ENCODE peak calls at places on chromosomes 16 and 17, in five cellular contexts. R is dorsolateral prefrontal cortex, Z is chondrocyte, O is A549, V is B cell. M is an unnamed sample.

GRCh38 chr17:72691601-72692000 is 400.9 kb downstream of the SLC39A11 start:
- DNase-seq in R (no peak), Z (no peak), O (no peak), V (no peak), M (no peak)

GRCh38 chr17:81518113-81518784 is 5.7 kb upstream of the ACTG1 start:
- DNase-seq in R (no peak), Z (no peak), O (no peak), V (peak), M (no peak)

GRCh38 chr16:2946649-2947048 is 17.4 kb upstream of the KREMEN2 start:
- DNase-seq in R (no peak), Z (no peak), O (no peak), V (no peak), M (no peak)

GRCh38 chr16:58114827-58115825 is 14.1 kb downstream of the CFAP20 start:
- DNase-seq in R (no peak), Z (no peak), O (no peak), V (no peak), M (no peak)

GRCh38 chr17:4154201-4154600 is 11.2 kb downstream of the CYB5D2 start:
- DNase-seq in R (no peak), Z (no peak), O (no peak), V (no peak), M (no peak)

GRCh38 chr16:3304370-3304769 is 860 bp downstream of the TIGD7 start:
- DNase-seq in R (no peak), Z (no peak), O (no peak), V (no peak), M (no peak)

GRCh38 chr17:65515959-65516948 is 45.2 kb downstream of the AXIN2 start:
- DNase-seq in R (no peak), Z (no peak), O (no peak), V (no peak), M (peak)

GRCh38 chr17:37527249-37527851 is 37.7 kb downstream of the DUSP14 start:
- DNase-seq in R (no peak), Z (no peak), O (peak), V (peak), M (peak)

GRCh38 chr16:50265260-50265659 is 1.1 kb upstream of the ADCY7 start:
- DNase-seq in R (no peak), Z (peak), O (no peak), V (peak), M (no peak)

GRCh38 chr17:70366421-70366820 is 197.1 kb downstream of the KCNJ2 start:
- DNase-seq in R (no peak), Z (no peak), O (no peak), V (no peak), M (no peak)

GRCh38 chr17:40598021-40598927 is 33.0 kb upstream of the CCR7 start:
- DNase-seq in R (no peak), Z (no peak), O (no peak), V (no peak), M (no peak)

GRCh38 chr16:3879258-3879886 is 1.1 kb downstream of the CREBBP start:
- DNase-seq in R (no peak), Z (no peak), O (no peak), V (peak), M (peak)

GRCh38 chr16:50093607-50094570 is 28.1 kb downstream of the HEATR3 start:
- DNase-seq in R (peak), Z (no peak), O (no peak), V (no peak), M (no peak)

GRCh38 chr17:65604070-65604469 is 42.6 kb upstream of the AXIN2 start:
- DNase-seq in R (no peak), Z (no peak), O (no peak), V (no peak), M (no peak)

GRCh38 chr17:80101946-80102706 is 745 bp downstream of the GAA start:
- DNase-seq in R (no peak), Z (no peak), O (peak), V (no peak), M (peak)

GRCh38 chr17:48586355-48586924 is 3.6 kb downstream of the HOXB3 start:
- DNase-seq in R (no peak), Z (no peak), O (no peak), V (no peak), M (no peak)

GRCh38 chr16:12311887-12312286 is 335.4 kb downstream of the SNX29 start:
- DNase-seq in R (no peak), Z (no peak), O (no peak), V (no peak), M (no peak)

GRCh38 chr17:57552114-57552601 is 192.9 kb downstream of the CCDC182 start:
- DNase-seq in R (no peak), Z (no peak), O (no peak), V (peak), M (no peak)

GRCh38 chr16:68434654-68435210 is 13.6 kb downstream of the SMPD3 start:
- DNase-seq in R (no peak), Z (no peak), O (no peak), V (no peak), M (no peak)

GRCh38 chr16:68432701-68433100 is 15.6 kb downstream of the SMPD3 start:
- DNase-seq in R (no peak), Z (no peak), O (no peak), V (no peak), M (no peak)

GRCh38 chr16:68433316-68433715 is 15.0 kb downstream of the SMPD3 start:
- DNase-seq in R (no peak), Z (no peak), O (no peak), V (no peak), M (no peak)

DNA sequence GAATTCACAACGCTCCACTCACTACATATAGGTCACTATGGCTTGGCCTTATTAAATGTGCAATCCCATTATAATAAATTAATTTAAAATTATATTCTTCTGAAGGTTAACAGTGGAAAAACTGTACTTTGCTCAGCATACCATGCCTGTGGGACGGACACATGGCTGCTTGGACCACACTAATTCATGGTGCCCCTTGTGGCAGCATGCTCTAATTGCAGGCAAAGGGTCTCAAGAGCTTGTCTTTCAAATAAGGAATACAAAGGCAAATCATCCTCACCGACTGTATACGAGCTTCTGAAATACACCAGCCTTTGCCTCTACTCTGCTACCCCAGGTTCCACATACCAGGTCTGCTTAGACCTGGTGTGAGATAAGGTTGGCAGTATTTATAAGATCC is 11.7 kb downstream of the SMPD3 start:
- DNase-seq in R (no peak), Z (no peak), O (no peak), V (no peak), M (no peak)
- TF ChIP-seq CTCF in R (no peak), Z (peak), O (no peak), V (no peak), M (peak)

GRCh38 chr17:46982577-46982976 is 3.5 kb upstream of the RPRML start:
- DNase-seq in R (no peak), Z (no peak), O (no peak), V (no peak), M (no peak)
- TF ChIP-seq CTCF in R (no peak), Z (no peak), O (no peak), V (no peak), M (no peak)

GRCh38 chr16:77784441-77785356 is 3.7 kb upstream of the VAT1L start:
- DNase-seq in R (no peak), Z (no peak), O (no peak), V (no peak), M (no peak)
- TF ChIP-seq CTCF in R (no peak), Z (peak), O (no peak), V (peak), M (peak)

DNA sequence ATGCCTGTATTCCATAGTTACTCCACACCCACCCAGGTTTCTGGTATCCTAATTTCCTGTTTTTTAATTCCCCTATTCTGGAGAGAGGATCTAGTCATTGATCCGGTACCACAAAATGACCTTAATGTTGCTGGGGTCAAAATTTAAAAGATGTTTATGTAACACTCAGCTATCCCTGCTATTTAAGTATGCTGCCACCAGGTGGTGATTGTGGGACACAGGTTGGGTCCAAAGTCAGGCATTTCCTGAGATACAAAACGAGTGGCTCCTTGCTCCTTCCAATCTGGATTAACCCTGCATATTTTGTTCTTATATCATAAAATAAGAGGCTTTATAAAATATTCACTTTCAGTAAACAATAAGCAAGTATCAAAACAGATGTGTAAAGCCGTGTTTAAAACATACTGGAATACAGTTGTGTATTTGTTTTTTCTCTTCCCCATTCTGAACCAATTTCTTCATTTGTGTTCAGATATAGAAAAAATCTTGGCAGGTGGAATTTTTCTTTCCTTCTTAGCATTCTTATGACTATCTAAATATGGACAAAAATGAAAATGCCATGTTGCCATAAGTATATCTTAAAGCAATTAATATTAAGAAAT is 16.3 kb downstream of the HS3ST4 start:
- DNase-seq in R (no peak), Z (no peak), O (no peak), V (no peak), M (peak)
- TF ChIP-seq CTCF in R (peak), Z (peak), O (peak), V (no peak), M (peak)

GRCh38 chr17:21039839-21040575 is 2.8 kb downstream of the USP22 start:
- DNase-seq in R (no peak), Z (no peak), O (peak), V (peak), M (peak)
- TF ChIP-seq CTCF in R (peak), Z (peak), O (peak), V (peak), M (peak)

DNA sequence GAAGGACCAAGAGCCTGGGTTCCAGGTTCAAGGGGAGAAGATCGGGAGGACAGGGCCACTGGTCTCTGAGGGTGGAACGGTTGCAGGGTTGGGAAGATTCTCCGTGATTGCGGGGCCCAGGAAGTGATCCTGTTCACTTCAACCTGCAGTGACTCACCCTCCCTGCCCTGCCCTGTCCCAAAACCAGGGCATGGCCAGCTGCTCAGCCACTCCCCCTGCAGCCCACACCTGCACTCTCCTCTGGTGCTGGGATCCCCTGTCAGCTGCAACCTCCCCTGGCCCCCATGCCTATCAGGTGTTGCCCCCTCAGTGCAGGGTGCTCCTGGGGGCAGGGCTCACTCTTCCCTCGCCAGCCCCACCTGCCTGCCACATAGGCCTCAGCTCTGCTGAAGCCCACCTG is 1.1 kb downstream of the RUNDC3A start:
- DNase-seq in R (no peak), Z (no peak), O (no peak), V (no peak), M (no peak)
- TF ChIP-seq CTCF in R (no peak), Z (no peak), O (no peak), V (no peak), M (no peak)

GRCh38 chr17:43543771-43544575 is 2.2 kb downstream of the ETV4 start:
- DNase-seq in R (no peak), Z (no peak), O (no peak), V (no peak), M (no peak)
- TF ChIP-seq CTCF in R (no peak), Z (no peak), O (no peak), V (no peak), M (no peak)

DNA sequence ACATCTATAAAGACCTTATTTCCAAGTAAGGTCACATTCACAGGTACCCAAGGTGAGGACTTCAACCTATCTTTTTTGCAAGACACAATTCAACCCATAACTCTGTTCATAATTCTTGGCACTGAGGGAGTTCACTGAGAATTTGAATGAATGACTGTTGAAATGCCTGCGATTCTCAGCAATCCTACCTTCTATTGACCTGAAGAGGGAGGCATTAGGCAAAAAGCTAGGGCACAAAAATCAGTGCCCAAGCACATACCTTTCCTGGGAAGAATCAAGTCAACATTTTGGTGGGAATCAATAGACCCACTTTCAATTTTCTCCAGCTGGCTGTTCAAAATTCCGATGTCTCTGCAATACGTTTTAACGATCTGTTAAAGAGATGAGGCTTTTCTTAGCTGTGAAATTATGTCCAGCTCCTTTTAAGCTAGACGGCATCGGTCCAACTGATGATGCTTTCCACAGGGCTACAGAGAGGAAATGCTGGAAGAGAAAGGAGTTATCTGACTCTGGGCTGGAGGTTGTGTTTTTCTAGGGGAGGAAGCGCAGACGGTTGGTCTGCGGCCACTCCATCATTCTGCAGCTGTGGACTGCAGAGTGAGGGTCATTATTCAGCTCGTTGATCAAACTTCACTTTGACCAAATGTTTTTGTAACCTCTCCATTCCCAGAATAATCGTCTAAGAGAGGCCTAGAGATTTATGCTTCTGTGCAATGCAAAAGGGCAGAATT is 25.1 kb downstream of the BCO1 start:
- DNase-seq in R (no peak), Z (no peak), O (no peak), V (no peak), M (no peak)
- TF ChIP-seq CTCF in R (no peak), Z (peak), O (no peak), V (no peak), M (peak)

GRCh38 chr17:2370211-2370589 is 30.7 kb downstream of the MNT start:
- DNase-seq in R (no peak), Z (no peak), O (no peak), V (no peak), M (no peak)

GRCh38 chr17:2368383-2368782 is 31.1 kb downstream of the SGSM2 start:
- DNase-seq in R (no peak), Z (no peak), O (no peak), V (no peak), M (no peak)

GRCh38 chr17:2369039-2369438 is 31.7 kb downstream of the SGSM2 start:
- DNase-seq in R (no peak), Z (no peak), O (no peak), V (no peak), M (no peak)

GRCh38 chr17:2371183-2372130 is 29.4 kb downstream of the MNT start:
- DNase-seq in R (no peak), Z (peak), O (no peak), V (no peak), M (no peak)

GRCh38 chr17:2369551-2370210 is 31.2 kb downstream of the MNT start:
- DNase-seq in R (no peak), Z (no peak), O (no peak), V (no peak), M (no peak)
- TF ChIP-seq CTCF in R (no peak), Z (peak), O (no peak), V (no peak), M (no peak)